ENCODE peak calls at places on chromosomes 2 and 18, in eight cellular contexts. One of them, this sample, is unnamed. For H3K4me1, the result is how much of the 10 kb centered on the place peaks cover.

GRCh38 chr2:237184192-237184922 is 98.7 kb downstream of the COPS8 start:
- ATAC-seq in IMR-90: peak
- ATAC-seq in GM12878: no peak
- ATAC-seq in heart left ventricle: no peak
- ATAC-seq in A549: peak
- ATAC-seq in HCT116: peak
- ATAC-seq in HepG2: no peak
- ATAC-seq in gastrocnemius medialis: no peak
- ATAC-seq in this sample: no peak

GRCh38 chr2:226760412-226761194 is 39.0 kb downstream of the IRS1 start:
- ATAC-seq in HCT116: peak
- ATAC-seq in IMR-90: peak
- ATAC-seq in gastrocnemius medialis: peak
- ATAC-seq in A549: peak
- ATAC-seq in GM12878: no peak
- ATAC-seq in heart left ventricle: peak
- ATAC-seq in HepG2: peak
- ATAC-seq in this sample: peak

GRCh38 chr2:237441605-237442004 is 27.6 kb upstream of the COL6A3 start:
- ATAC-seq in heart left ventricle: peak
- ATAC-seq in GM12878: no peak
- ATAC-seq in gastrocnemius medialis: no peak
- ATAC-seq in IMR-90: peak
- ATAC-seq in A549: no peak
- ATAC-seq in HCT116: no peak
- ATAC-seq in HepG2: no peak
- ATAC-seq in this sample: peak

GRCh38 chr2:164868563-164869419 is 27.2 kb upstream of the COBLL1 start:
- ATAC-seq in HCT116: no peak
- ATAC-seq in IMR-90: no peak
- ATAC-seq in gastrocnemius medialis: no peak
- ATAC-seq in heart left ventricle: no peak
- ATAC-seq in GM12878: no peak
- ATAC-seq in A549: no peak
- ATAC-seq in HepG2: no peak
- ATAC-seq in this sample: no peak

GRCh38 chr2:206443735-206444527 is 599 bp downstream of the ADAM23 start:
- ATAC-seq in gastrocnemius medialis: peak
- ATAC-seq in heart left ventricle: peak
- ATAC-seq in A549: peak
- ATAC-seq in GM12878: peak
- ATAC-seq in HepG2: peak
- ATAC-seq in HCT116: no peak
- ATAC-seq in IMR-90: peak
- ATAC-seq in this sample: peak

GRCh38 chr2:42516418-42516817 is 22.6 kb upstream of the KCNG3 start:
- ATAC-seq in GM12878: no peak
- ATAC-seq in A549: no peak
- ATAC-seq in HepG2: no peak
- ATAC-seq in HCT116: no peak
- ATAC-seq in heart left ventricle: no peak
- ATAC-seq in gastrocnemius medialis: no peak
- ATAC-seq in IMR-90: no peak
- ATAC-seq in this sample: no peak

GRCh38 chr2:38233231-38233983 is 143.7 kb downstream of the ATL2 start:
- ATAC-seq in HepG2: no peak
- ATAC-seq in gastrocnemius medialis: peak
- ATAC-seq in heart left ventricle: peak
- ATAC-seq in HCT116: no peak
- ATAC-seq in A549: no peak
- ATAC-seq in GM12878: no peak
- ATAC-seq in IMR-90: no peak
- ATAC-seq in this sample: peak

GRCh38 chr2:241977557-241978300 is 108.2 kb downstream of the RTP5 start:
- ATAC-seq in heart left ventricle: no peak
- ATAC-seq in IMR-90: no peak
- ATAC-seq in HepG2: no peak
- ATAC-seq in gastrocnemius medialis: no peak
- ATAC-seq in GM12878: peak
- ATAC-seq in A549: no peak
- ATAC-seq in HCT116: no peak
- ATAC-seq in this sample: no peak

GRCh38 chr2:54212456-54212855 is 43.6 kb downstream of the TSPYL6 start:
- ATAC-seq in gastrocnemius medialis: peak
- ATAC-seq in IMR-90: peak
- ATAC-seq in HepG2: peak
- ATAC-seq in HCT116: peak
- ATAC-seq in A549: no peak
- ATAC-seq in heart left ventricle: peak
- ATAC-seq in GM12878: no peak
- ATAC-seq in this sample: peak

GRCh38 chr2:207227062-207227748 is 61.5 kb upstream of the KLF7 start:
- ATAC-seq in IMR-90: no peak
- ATAC-seq in HepG2: no peak
- ATAC-seq in GM12878: no peak
- ATAC-seq in A549: no peak
- ATAC-seq in gastrocnemius medialis: peak
- ATAC-seq in HCT116: no peak
- ATAC-seq in heart left ventricle: peak
- ATAC-seq in this sample: peak

GRCh38 chr2:20796374-20796791 is 26.5 kb downstream of the LDAH start:
- ATAC-seq in gastrocnemius medialis: no peak
- ATAC-seq in GM12878: peak
- ATAC-seq in IMR-90: no peak
- ATAC-seq in HepG2: peak
- ATAC-seq in HCT116: no peak
- ATAC-seq in heart left ventricle: no peak
- ATAC-seq in A549: no peak
- ATAC-seq in this sample: peak

DNA sequence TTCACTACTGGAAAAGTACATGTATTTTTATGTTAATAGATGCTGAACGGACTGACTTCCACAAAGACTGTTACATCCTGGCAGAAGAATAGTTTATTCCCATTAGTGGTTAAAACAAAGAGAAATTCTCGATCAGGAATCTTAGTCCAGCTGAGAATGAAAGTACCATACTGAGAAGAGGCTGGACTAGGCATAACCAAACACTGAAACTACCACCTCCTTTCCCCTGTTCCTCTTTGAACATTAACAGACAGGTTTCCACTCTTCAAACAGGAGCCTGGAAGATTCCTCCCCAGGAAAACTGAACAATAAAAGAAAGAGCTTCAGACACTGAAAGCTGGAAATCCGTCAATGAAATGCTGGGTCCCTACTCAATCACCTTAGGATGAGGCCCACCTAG is 25.8 kb downstream of the LDAH start:
- ATAC-seq in GM12878: peak
- ATAC-seq in gastrocnemius medialis: no peak
- ATAC-seq in heart left ventricle: no peak
- ATAC-seq in HepG2: peak
- ATAC-seq in HCT116: no peak
- ATAC-seq in IMR-90: no peak
- ATAC-seq in A549: no peak
- ATAC-seq in this sample: no peak
- TF ChIP-seq POLR2A in GM12878: no peak
- TF ChIP-seq POLR2A in gastrocnemius medialis: no peak
- TF ChIP-seq POLR2A in heart left ventricle: no peak
- TF ChIP-seq POLR2A in HepG2: no peak
- TF ChIP-seq POLR2A in HCT116: no peak
- TF ChIP-seq POLR2A in IMR-90: no peak
- TF ChIP-seq POLR2A in A549: no peak
- TF ChIP-seq POLR2A in this sample: no peak

GRCh38 chr2:70240599-70240998 is 7.8 kb downstream of the TIA1 start:
- ATAC-seq in GM12878: no peak
- ATAC-seq in HCT116: no peak
- ATAC-seq in IMR-90: no peak
- ATAC-seq in A549: no peak
- ATAC-seq in gastrocnemius medialis: peak
- ATAC-seq in heart left ventricle: no peak
- ATAC-seq in HepG2: no peak
- ATAC-seq in this sample: no peak

GRCh38 chr2:70242552-70242951 is 5.9 kb downstream of the TIA1 start:
- ATAC-seq in GM12878: peak
- ATAC-seq in HepG2: no peak
- ATAC-seq in A549: no peak
- ATAC-seq in HCT116: no peak
- ATAC-seq in gastrocnemius medialis: no peak
- ATAC-seq in IMR-90: no peak
- ATAC-seq in heart left ventricle: no peak
- ATAC-seq in this sample: no peak

GRCh38 chr2:70243804-70244584 is 4.4 kb downstream of the TIA1 start:
- ATAC-seq in IMR-90: no peak
- ATAC-seq in HepG2: no peak
- ATAC-seq in HCT116: no peak
- ATAC-seq in A549: no peak
- ATAC-seq in gastrocnemius medialis: no peak
- ATAC-seq in heart left ventricle: no peak
- ATAC-seq in GM12878: no peak
- ATAC-seq in this sample: no peak

DNA sequence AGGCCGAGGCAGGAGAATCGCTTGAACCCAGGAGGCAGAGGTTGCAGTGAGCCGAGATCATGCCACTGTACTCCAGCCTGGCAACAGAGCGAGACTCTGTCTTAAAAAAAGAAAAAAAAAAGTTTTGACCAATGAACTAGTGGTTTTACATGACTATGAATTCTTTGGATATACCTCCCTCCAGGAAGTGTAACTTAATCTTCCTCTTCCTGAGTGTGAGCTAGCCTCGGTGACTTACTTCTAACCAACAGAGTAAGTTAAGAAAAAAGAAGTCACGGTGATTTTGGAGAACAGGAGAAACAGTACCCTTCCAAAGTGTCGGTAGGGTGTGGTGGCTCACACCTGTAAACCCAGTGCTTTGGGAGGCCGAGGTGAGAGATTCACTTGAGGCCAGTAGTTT is 7.1 kb downstream of the TIA1 start:
- ATAC-seq in HCT116: no peak
- ATAC-seq in A549: no peak
- ATAC-seq in GM12878: no peak
- ATAC-seq in IMR-90: no peak
- ATAC-seq in HepG2: no peak
- ATAC-seq in heart left ventricle: no peak
- ATAC-seq in gastrocnemius medialis: no peak
- ATAC-seq in this sample: no peak
- H3K4me1 ChIP-seq in HCT116: under half
- H3K4me1 ChIP-seq in A549: under half
- H3K4me1 ChIP-seq in GM12878: under half
- H3K4me1 ChIP-seq in IMR-90: under half
- H3K4me1 ChIP-seq in HepG2: half or more
- H3K4me1 ChIP-seq in heart left ventricle: under half
- H3K4me1 ChIP-seq in gastrocnemius medialis: under half
- H3K4me1 ChIP-seq in this sample: half or more

GRCh38 chr2:233849607-233850271 is 4.6 kb downstream of the HJURP start:
- ATAC-seq in gastrocnemius medialis: no peak
- ATAC-seq in IMR-90: no peak
- ATAC-seq in HCT116: no peak
- ATAC-seq in GM12878: no peak
- ATAC-seq in A549: no peak
- ATAC-seq in HepG2: no peak
- ATAC-seq in heart left ventricle: no peak
- ATAC-seq in this sample: no peak
- TF ChIP-seq POLR2A in gastrocnemius medialis: no peak
- TF ChIP-seq POLR2A in IMR-90: no peak
- TF ChIP-seq POLR2A in HCT116: no peak
- TF ChIP-seq POLR2A in GM12878: no peak
- TF ChIP-seq POLR2A in A549: no peak
- TF ChIP-seq POLR2A in HepG2: no peak
- TF ChIP-seq POLR2A in heart left ventricle: no peak
- TF ChIP-seq POLR2A in this sample: no peak

GRCh38 chr18:26655614-26656400 is 107.5 kb upstream of the KCTD1 start:
- ATAC-seq in gastrocnemius medialis: peak
- ATAC-seq in GM12878: peak
- ATAC-seq in IMR-90: peak
- ATAC-seq in A549: peak
- ATAC-seq in HCT116: peak
- ATAC-seq in heart left ventricle: peak
- ATAC-seq in HepG2: peak
- ATAC-seq in this sample: peak

GRCh38 chr18:26655010-26655613 is 106.8 kb upstream of the KCTD1 start:
- ATAC-seq in HepG2: no peak
- ATAC-seq in GM12878: no peak
- ATAC-seq in gastrocnemius medialis: no peak
- ATAC-seq in IMR-90: no peak
- ATAC-seq in heart left ventricle: peak
- ATAC-seq in A549: peak
- ATAC-seq in HCT116: no peak
- ATAC-seq in this sample: no peak

GRCh38 chr18:26656401-26656943 is 108.1 kb upstream of the KCTD1 start:
- ATAC-seq in HepG2: no peak
- ATAC-seq in HCT116: peak
- ATAC-seq in A549: peak
- ATAC-seq in IMR-90: peak
- ATAC-seq in GM12878: peak
- ATAC-seq in gastrocnemius medialis: peak
- ATAC-seq in heart left ventricle: peak
- ATAC-seq in this sample: no peak

GRCh38 chr18:26652501-26652900 is 104.1 kb upstream of the KCTD1 start:
- ATAC-seq in GM12878: no peak
- ATAC-seq in IMR-90: no peak
- ATAC-seq in HepG2: no peak
- ATAC-seq in heart left ventricle: no peak
- ATAC-seq in A549: no peak
- ATAC-seq in HCT116: no peak
- ATAC-seq in gastrocnemius medialis: no peak
- ATAC-seq in this sample: no peak

DNA sequence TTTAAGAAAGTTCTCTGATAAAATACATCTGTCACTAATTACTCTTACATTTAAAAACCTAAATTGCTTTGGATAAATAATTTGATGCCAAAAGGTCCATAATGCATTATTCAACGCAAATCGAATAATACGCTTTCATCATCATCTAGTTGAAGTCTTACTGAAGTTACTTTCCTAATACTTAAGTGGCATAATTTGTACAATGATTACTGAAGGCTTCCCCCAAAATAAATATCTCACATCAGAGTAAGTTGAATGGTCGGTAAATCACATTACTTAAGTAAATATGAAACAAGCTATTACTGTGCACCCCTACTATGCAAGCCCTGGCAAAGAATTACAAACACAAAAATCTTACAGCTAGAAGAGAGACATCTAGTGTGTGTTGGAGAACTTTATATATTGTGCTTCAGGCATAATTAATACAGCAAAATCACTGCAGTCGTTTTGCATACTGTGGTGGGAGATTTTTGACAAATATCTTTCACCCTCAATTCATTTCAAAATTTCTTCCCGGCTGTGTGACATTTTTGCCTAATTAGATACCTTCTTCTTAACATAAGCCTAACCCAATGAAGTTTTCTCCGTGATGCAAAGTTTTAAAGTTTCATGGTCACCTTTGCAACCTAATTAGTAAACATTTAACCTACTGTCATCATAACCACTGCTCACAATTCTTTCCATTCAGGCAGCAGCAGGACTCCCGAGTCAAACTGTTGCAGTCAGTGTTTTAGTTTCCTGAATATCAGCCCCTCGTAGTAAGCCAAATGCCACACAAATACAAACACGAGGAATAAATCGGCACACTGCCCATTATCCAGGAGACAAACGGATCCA is 106.0 kb upstream of the KCTD1 start:
- ATAC-seq in GM12878: no peak
- ATAC-seq in HepG2: no peak
- ATAC-seq in gastrocnemius medialis: no peak
- ATAC-seq in HCT116: no peak
- ATAC-seq in heart left ventricle: no peak
- ATAC-seq in A549: no peak
- ATAC-seq in IMR-90: no peak
- ATAC-seq in this sample: no peak
- H3K4me1 ChIP-seq in GM12878: under half
- H3K4me1 ChIP-seq in HepG2: under half
- H3K4me1 ChIP-seq in gastrocnemius medialis: under half
- H3K4me1 ChIP-seq in HCT116: under half
- H3K4me1 ChIP-seq in heart left ventricle: under half
- H3K4me1 ChIP-seq in A549: under half
- H3K4me1 ChIP-seq in IMR-90: under half
- H3K4me1 ChIP-seq in this sample: under half

This sample was measured in gastroesophageal sphincter.